ENCODE peak calls at places on chromosomes 3 and 15, in eight cellular contexts. E is sciatic nerve; M is HepG2; H is activated naive CD8-positive, alpha-beta T cell treated with anti-CD3 and anti-CD28 coated beads for 36 hours; Y is cardiac muscle cell; J is Right ventricle myocardium inferior; O is DMS79; I is GM04504. W is an unnamed sample.

GRCh38 chr3:43871627-43872245 is 181.0 kb downstream of the ABHD5 start:
- DNase-seq in E (no peak), M (no peak), H (no peak), Y (no peak), J (no peak), O (no peak), I (no peak), W (no peak)

GRCh38 chr3:71010731-71011455 is 572.6 kb downstream of the FOXP1 start:
- DNase-seq in E (no peak), M (no peak), H (peak), Y (no peak), J (no peak), O (no peak), I (no peak), W (no peak)

GRCh38 chr3:126340081-126340511 is 17.1 kb downstream of the KLF15 start:
- DNase-seq in E (peak), M (no peak), H (no peak), Y (no peak), J (no peak), O (no peak), I (peak), W (peak)

GRCh38 chr3:159189994-159190669 is 388.3 kb downstream of the MFSD1 start:
- DNase-seq in E (no peak), M (no peak), H (no peak), Y (no peak), J (no peak), O (no peak), I (peak), W (no peak)

GRCh38 chr3:171470714-171471227 is 10.6 kb upstream of the TNIK start:
- DNase-seq in E (no peak), M (no peak), H (no peak), Y (no peak), J (no peak), O (no peak), I (no peak), W (no peak)

GRCh38 chr15:68699124-68699880 is 120.5 kb downstream of the CORO2B start:
- DNase-seq in E (no peak), M (no peak), H (no peak), Y (no peak), J (no peak), O (no peak), I (no peak), W (no peak)

GRCh38 chr15:68518046-68518445 is 60.7 kb upstream of the CORO2B start:
- DNase-seq in E (no peak), M (no peak), H (no peak), Y (peak), J (no peak), O (no peak), I (no peak), W (no peak)

GRCh38 chr3:122843604-122844003 is 48.7 kb downstream of the SLC49A4 start:
- DNase-seq in E (no peak), M (no peak), H (no peak), Y (no peak), J (no peak), O (no peak), I (no peak), W (no peak)

GRCh38 chr15:80404719-80405553 is 754 bp downstream of the ARNT2 start:
- DNase-seq in E (peak), M (no peak), H (peak), Y (peak), J (peak), O (no peak), I (no peak), W (no peak)

GRCh38 chr3:105868450-105868744 is 415 bp downstream of the CBLB start:
- DNase-seq in E (peak), M (peak), H (no peak), Y (peak), J (peak), O (peak), I (peak), W (peak)

GRCh38 chr15:64343841-64344240 is 12.1 kb downstream of the CSNK1G1 start:
- DNase-seq in E (no peak), M (no peak), H (no peak), Y (no peak), J (no peak), O (no peak), I (no peak), W (no peak)

GRCh38 chr3:170499562-170500156 is 81.0 kb downstream of the CLDN11 start:
- DNase-seq in E (no peak), M (peak), H (no peak), Y (peak), J (no peak), O (no peak), I (peak), W (no peak)

GRCh38 chr3:58743296-58743695 is 76.7 kb upstream of the FAM3D start:
- DNase-seq in E (no peak), M (no peak), H (no peak), Y (no peak), J (no peak), O (no peak), I (no peak), W (no peak)

GRCh38 chr15:48424076-48424475 is 92.8 kb downstream of the DUT start:
- DNase-seq in E (no peak), M (no peak), H (no peak), Y (no peak), J (no peak), O (no peak), I (no peak), W (no peak)

GRCh38 chr15:30956216-30956803 is 35.1 kb downstream of the MTMR10 start:
- DNase-seq in E (no peak), M (no peak), H (no peak), Y (no peak), J (no peak), O (no peak), I (no peak), W (no peak)

GRCh38 chr15:65777053-65777452 is 15.0 kb downstream of the DENND4A start:
- DNase-seq in E (no peak), M (no peak), H (no peak), Y (no peak), J (no peak), O (no peak), I (no peak), W (no peak)

GRCh38 chr15:62931650-62932049 is 110.9 kb upstream of the TPM1 start:
- DNase-seq in E (no peak), M (no peak), H (no peak), Y (no peak), J (no peak), O (no peak), I (no peak), W (no peak)

GRCh38 chr3:171173732-171174131 is 147.2 kb upstream of the SLC2A2 start:
- DNase-seq in E (no peak), M (no peak), H (no peak), Y (no peak), J (peak), O (no peak), I (no peak), W (no peak)

GRCh38 chr3:38116471-38117162 is 20.3 kb downstream of the ACAA1 start:
- DNase-seq in E (peak), M (no peak), H (no peak), Y (no peak), J (peak), O (no peak), I (no peak), W (peak)

GRCh38 chr3:154060606-154061380 is 60.4 kb upstream of the ARHGEF26 start:
- DNase-seq in E (no peak), M (no peak), H (no peak), Y (peak), J (no peak), O (no peak), I (peak), W (no peak)

GRCh38 chr3:9884555-9885165 is 4.6 kb upstream of the CIDEC start:
- DNase-seq in E (no peak), M (peak), H (no peak), Y (no peak), J (peak), O (no peak), I (peak), W (no peak)

W was measured in mesenteric fat pad.